ENCODE peak calls at places on chromosomes 6 and 20, in five cellular contexts. X, Z, B, V and K are unnamed samples.
A peak's percentile ranks its signal among the peaks of the same experiment; 100 is the strongest.

GRCh38 chr6:2807342-2808090 is 34.1 kb downstream of the SERPINB1 start:
- DNase-seq in B (peak; percentile 46), Z (no peak), X (no peak), V (no peak), K (peak; percentile 25)

GRCh38 chr6:16764188-16764950 is 3.1 kb upstream of the ATXN1 start:
- DNase-seq in Z (no peak), V (no peak), X (no peak), B (peak; percentile 51), K (no peak)

GRCh38 chr6:72675396-72675795 is 53.5 kb downstream of the KCNQ5 start:
- DNase-seq in Z (no peak), V (no peak), X (no peak), B (no peak), K (no peak)

GRCh38 chr20:44566018-44566417 is 16.4 kb upstream of the PKIG start:
- DNase-seq in Z (no peak), X (no peak), B (no peak), V (no peak), K (no peak)

GRCh38 chr6:105326216-105326615 is 76.7 kb downstream of the PREP start:
- DNase-seq in B (peak; percentile 93), Z (no peak), V (no peak), X (no peak), K (no peak)

GRCh38 chr6:99836471-99836870 is 157.6 kb downstream of the MCHR2 start:
- DNase-seq in X (no peak), Z (no peak), V (no peak), B (peak; percentile 12), K (no peak)

GRCh38 chr20:15475483-15475882 is 1097.8 kb downstream of the KIF16B start:
- DNase-seq in V (no peak), Z (no peak), B (peak; percentile 50), X (peak; percentile 73), K (no peak)

GRCh38 chr20:50673831-50674825 is 17.2 kb downstream of the RIPOR3 start:
- DNase-seq in B (no peak), X (no peak), Z (no peak), V (no peak), K (no peak)

GRCh38 chr6:4066029-4066755 is 12.7 kb downstream of the FAM217A start:
- DNase-seq in X (no peak), Z (no peak), V (no peak), B (no peak), K (no peak)

GRCh38 chr20:41232971-41233926 is 84.3 kb downstream of the ZHX3 start:
- DNase-seq in Z (no peak), V (no peak), X (no peak), B (peak; percentile 76), K (no peak)

GRCh38 chr20:34525709-34526416 is 9.6 kb downstream of the DYNLRB1 start:
- DNase-seq in V (peak; percentile 96), X (peak; percentile 80), Z (no peak), B (peak; percentile 99), K (no peak)

GRCh38 chr6:27422651-27423332 is 34.2 kb downstream of the ZNF391 start:
- DNase-seq in V (no peak), B (no peak), Z (no peak), X (no peak), K (peak; percentile 5)

GRCh38 chr6:116096979-116097816 is 3.5 kb upstream of the NT5DC1 start:
- DNase-seq in B (peak; percentile 33), X (no peak), Z (no peak), V (no peak), K (no peak)

GRCh38 chr6:30722280-30723112 is 2.3 kb downstream of the TUBB start:
- DNase-seq in B (peak; percentile 87), X (peak; percentile 90), Z (peak; percentile 85), V (peak; percentile 98), K (peak; percentile 80)

GRCh38 chr20:51631011-51631950 is 88.8 kb upstream of the NFATC2 start:
- DNase-seq in V (peak; percentile 88), B (peak; percentile 74), X (no peak), Z (no peak), K (no peak)

GRCh38 chr6:109503327-109504224 is 20.6 kb upstream of the ZBTB24 start:
- DNase-seq in Z (no peak), X (no peak), B (peak; percentile 76), V (no peak), K (no peak)

GRCh38 chr20:16622501-16622900 is 49.3 kb upstream of the KIF16B start:
- DNase-seq in Z (no peak), B (no peak), X (no peak), V (no peak), K (no peak)

GRCh38 chr20:62918830-62919229 is 7.5 kb downstream of the DIDO1 start:
- DNase-seq in Z (no peak), V (no peak), B (no peak), X (no peak), K (no peak)

GRCh38 chr20:49505518-49505917 is 23.1 kb upstream of the KCNB1 start:
- DNase-seq in X (no peak), Z (peak; percentile 61), V (no peak), B (peak; percentile 42), K (peak; percentile 85)